ENCODE peak calls at places on chromosome 2, in nine cellular contexts. L is Panc1, M is heart right ventricle, S is H1, W is fibroblast of lung, C is body of pancreas, X is AG04450, R is SK-N-SH, E is right atrium auricular region. K is an unnamed sample.

GRCh38 chr2:210099940-210100339 is 71.3 kb downstream of the KANSL1L start:
- DNase-seq in L (no peak), M (no peak), S (peak; percentile 54), W (no peak), C (no peak), X (no peak), R (no peak), E (no peak), K (no peak)

GRCh38 chr2:195612515-195613495 is 44.2 kb upstream of the SLC39A10 start:
- DNase-seq in L (no peak), M (no peak), S (no peak), W (peak; percentile 44), C (peak; percentile 27), X (peak; percentile 54), R (no peak), E (no peak), K (peak; percentile 88)

GRCh38 chr2:240397542-240397916 is 37.9 kb upstream of the GPC1 start:
- DNase-seq in L (no peak), M (no peak), S (no peak), W (no peak), C (no peak), X (no peak), R (no peak), E (no peak), K (no peak)

GRCh38 chr2:159054985-159055384 is 86.5 kb downstream of the TANC1 start:
- DNase-seq in L (no peak), M (no peak), S (no peak), W (no peak), C (no peak), X (no peak), R (no peak), E (no peak), K (no peak)

GRCh38 chr2:28325567-28326468 is 66.8 kb upstream of the FOSL2 start:
- DNase-seq in L (no peak), M (no peak), S (no peak), W (no peak), C (no peak), X (no peak), R (peak; percentile 59), E (no peak), K (no peak)

GRCh38 chr2:71974846-71975245 is 172.8 kb downstream of the CYP26B1 start:
- DNase-seq in L (no peak), M (no peak), S (no peak), W (no peak), C (no peak), X (no peak), R (no peak), E (no peak), K (no peak)

GRCh38 chr2:121754851-121755236 is 607 bp upstream of the TSN start:
- DNase-seq in L (no peak), M (no peak), S (no peak), W (no peak), C (no peak), X (no peak), R (no peak), E (no peak), K (no peak)

GRCh38 chr2:151999058-151999457 is 99.8 kb downstream of the CACNB4 start:
- DNase-seq in L (peak; percentile 22), M (peak; percentile 31), S (peak; percentile 79), W (peak; percentile 37), C (peak; percentile 54), X (no peak), R (peak; percentile 72), E (peak; percentile 59), K (peak; percentile 38)

GRCh38 chr2:11245322-11245721 is 90.1 kb downstream of the SLC66A3 start:
- DNase-seq in L (no peak), M (no peak), S (no peak), W (no peak), C (no peak), X (no peak), R (no peak), E (no peak), K (no peak)

GRCh38 chr2:141692829-141693228 is 438.0 kb downstream of the LRP1B start:
- DNase-seq in L (no peak), M (no peak), S (no peak), W (no peak), C (no peak), X (no peak), R (no peak), E (no peak), K (no peak)

GRCh38 chr2:32626591-32627221 is 1.1 kb upstream of the TTC27 start:
- DNase-seq in L (no peak), M (no peak), S (peak; percentile 47), W (no peak), C (no peak), X (no peak), R (peak; percentile 15), E (no peak), K (no peak)

GRCh38 chr2:32623311-32623706 is 4.5 kb upstream of the TTC27 start:
- DNase-seq in L (no peak), M (no peak), S (no peak), W (no peak), C (no peak), X (no peak), R (no peak), E (no peak), K (no peak)

GRCh38 chr2:32624813-32625212 is 3.0 kb upstream of the TTC27 start:
- DNase-seq in L (no peak), M (no peak), S (no peak), W (no peak), C (no peak), X (no peak), R (no peak), E (no peak), K (no peak)

GRCh38 chr2:32627901-32628645 is at the start of gene TTC27:
- DNase-seq in L (peak; percentile 71), M (peak; percentile 95), S (peak; percentile 93), W (peak; percentile 94), C (peak; percentile 95), X (peak; percentile 86), R (peak; percentile 98), E (peak; percentile 95), K (peak; percentile 96)

DNA sequence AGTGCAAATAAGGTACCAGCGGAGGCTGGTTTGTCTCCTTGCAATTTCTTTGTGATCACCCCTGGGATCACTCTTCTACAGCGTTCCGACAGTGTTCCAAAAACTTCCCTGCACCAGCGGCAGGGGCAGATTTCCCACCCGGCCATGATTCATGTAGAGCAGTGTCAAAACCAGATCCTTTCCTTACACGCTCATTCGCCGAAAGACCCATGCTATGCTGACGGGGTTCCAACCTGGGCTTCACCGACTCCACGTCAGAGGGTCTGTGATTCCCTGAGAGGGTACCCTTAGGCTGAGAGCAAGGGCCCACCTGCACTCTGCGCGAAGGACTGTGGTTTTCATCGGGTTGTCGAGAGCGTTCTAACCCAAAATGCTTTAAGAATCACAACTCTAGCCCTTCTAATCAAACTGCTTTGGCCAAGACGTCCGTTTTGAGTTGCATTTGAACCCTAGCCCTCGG is 379 bp upstream of the TTC27 start:
- DNase-seq in L (no peak), M (peak; percentile 35), S (no peak), W (peak; percentile 48), C (peak; percentile 44), X (peak; percentile 7), R (peak; percentile 68), E (peak; percentile 67), K (peak; percentile 59)
- TF ChIP-seq CTCF in L (no peak), M (no peak), S (no peak), W (peak; percentile 28), C (peak; percentile 12), X (peak; percentile 36), R (no peak), E (no peak), K (peak; percentile 55)

GRCh38 chr2:109290887-109291675 is 162.1 kb downstream of the SH3RF3 start:
- DNase-seq in L (no peak), M (peak; percentile 58), S (no peak), W (peak; percentile 66), C (no peak), X (peak; percentile 24), R (no peak), E (no peak), K (peak; percentile 39)

GRCh38 chr2:109287413-109287812 is 158.4 kb downstream of the SH3RF3 start:
- DNase-seq in L (no peak), M (no peak), S (no peak), W (no peak), C (no peak), X (no peak), R (no peak), E (no peak), K (no peak)

GRCh38 chr2:109289823-109290222 is 160.8 kb downstream of the SH3RF3 start:
- DNase-seq in L (no peak), M (no peak), S (no peak), W (no peak), C (no peak), X (no peak), R (no peak), E (no peak), K (no peak)

GRCh38 chr2:109287838-109288237 is 158.8 kb downstream of the SH3RF3 start:
- DNase-seq in L (no peak), M (no peak), S (no peak), W (no peak), C (no peak), X (no peak), R (no peak), E (no peak), K (no peak)

GRCh38 chr2:109289011-109289410 is 160.0 kb downstream of the SH3RF3 start:
- DNase-seq in L (no peak), M (no peak), S (no peak), W (no peak), C (no peak), X (no peak), R (no peak), E (no peak), K (no peak)
- H3K27me3 ChIP-seq in L (no peaks in the 10 kb centered on the region), M (no peaks in the 10 kb centered on the region), S (no peaks in the 10 kb centered on the region), W (no peaks in the 10 kb centered on the region), C (no peaks in the 10 kb centered on the region), X (no peaks in the 10 kb centered on the region), R (no peaks in the 10 kb centered on the region), E (no peaks in the 10 kb centered on the region), K (no peaks in the 10 kb centered on the region)

GRCh38 chr2:231037731-231038482 is 584 bp downstream of the C2orf72 start:
- DNase-seq in L (no peak), M (no peak), S (peak; percentile 58), W (no peak), C (peak; percentile 59), X (no peak), R (peak; percentile 91), E (no peak), K (no peak)
- TF ChIP-seq CTCF in L (peak; percentile 62), M (no peak), S (peak; percentile 33), W (no peak), C (peak; percentile 56), X (no peak), R (no peak), E (no peak), K (no peak)

GRCh38 chr2:20855456-20855855 is 32.6 kb upstream of the LDAH start:
- DNase-seq in L (no peak), M (no peak), S (no peak), W (no peak), C (no peak), X (no peak), R (no peak), E (no peak), K (no peak)

GRCh38 chr2:20852139-20852538 is 29.2 kb upstream of the LDAH start:
- DNase-seq in L (no peak), M (no peak), S (no peak), W (no peak), C (no peak), X (no peak), R (no peak), E (no peak), K (no peak)

DNA sequence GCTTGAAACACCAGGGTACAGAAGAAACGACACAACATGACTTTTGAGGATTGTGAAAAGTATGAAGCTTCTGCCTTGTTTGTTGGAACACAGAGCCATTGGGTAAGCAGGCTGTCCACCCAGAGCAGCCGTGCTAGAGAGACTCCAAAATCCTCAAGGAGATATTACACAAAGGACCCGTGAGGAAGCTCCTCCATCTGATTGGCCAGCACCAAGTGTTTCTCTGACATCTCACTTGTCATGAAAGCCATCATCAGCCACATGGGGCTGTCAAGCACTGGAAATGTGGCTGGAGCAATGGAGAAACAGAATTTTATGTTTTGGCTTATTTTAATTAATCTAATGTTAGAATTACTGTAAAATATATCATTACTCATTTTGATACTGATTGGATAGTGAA is 29.8 kb upstream of the LDAH start:
- DNase-seq in L (no peak), M (no peak), S (no peak), W (no peak), C (no peak), X (no peak), R (no peak), E (no peak), K (no peak)
- H3K27me3 ChIP-seq in L (peaks cover 4% of the 10 kb centered on the region), M (peaks cover 2% of the 10 kb centered on the region), S (peaks cover 1% of the 10 kb centered on the region), W (no peaks in the 10 kb centered on the region), C (no peaks in the 10 kb centered on the region), X (no peaks in the 10 kb centered on the region), R (peaks cover 10% of the 10 kb centered on the region), E (no peaks in the 10 kb centered on the region), K (no peaks in the 10 kb centered on the region)